ENCODE peak calls at places on chromosome 15, in five cellular contexts. One of them, this sample, is unnamed.

GRCh38 chr15:84980196-84981053 is 1.2 kb upstream of the PDE8A start:
- DNase-seq in tibial nerve: peak
- DNase-seq in HTR-8/SVneo: peak
- DNase-seq in cardiac muscle cell: peak
- DNase-seq in effector CD4-positive, alpha-beta T cell: peak
- DNase-seq in this sample: peak

GRCh38 chr15:83436513-83437158 is 10.5 kb upstream of the SH3GL3 start:
- DNase-seq in tibial nerve: no peak
- DNase-seq in HTR-8/SVneo: peak
- DNase-seq in cardiac muscle cell: peak
- DNase-seq in effector CD4-positive, alpha-beta T cell: no peak
- DNase-seq in this sample: no peak

GRCh38 chr15:75947117-75947516 is 43.4 kb downstream of the FBXO22 start:
- DNase-seq in tibial nerve: no peak
- DNase-seq in HTR-8/SVneo: peak
- DNase-seq in cardiac muscle cell: peak
- DNase-seq in effector CD4-positive, alpha-beta T cell: no peak
- DNase-seq in this sample: no peak

GRCh38 chr15:95266481-95267061 is 1035.2 kb downstream of the MCTP2 start:
- DNase-seq in tibial nerve: no peak
- DNase-seq in HTR-8/SVneo: no peak
- DNase-seq in cardiac muscle cell: peak
- DNase-seq in effector CD4-positive, alpha-beta T cell: no peak
- DNase-seq in this sample: no peak

GRCh38 chr15:85417276-85417675 is 36.9 kb downstream of the AKAP13 start:
- DNase-seq in tibial nerve: no peak
- DNase-seq in HTR-8/SVneo: no peak
- DNase-seq in cardiac muscle cell: no peak
- DNase-seq in effector CD4-positive, alpha-beta T cell: no peak
- DNase-seq in this sample: no peak

GRCh38 chr15:29139540-29140459 is 129.8 kb downstream of the NSMCE3 start:
- DNase-seq in tibial nerve: peak
- DNase-seq in HTR-8/SVneo: peak
- DNase-seq in cardiac muscle cell: peak
- DNase-seq in effector CD4-positive, alpha-beta T cell: peak
- DNase-seq in this sample: no peak

GRCh38 chr15:83559310-83559966 is 94.5 kb upstream of the ADAMTSL3 start:
- DNase-seq in tibial nerve: no peak
- DNase-seq in HTR-8/SVneo: peak
- DNase-seq in cardiac muscle cell: peak
- DNase-seq in effector CD4-positive, alpha-beta T cell: no peak
- DNase-seq in this sample: no peak

GRCh38 chr15:74222705-74223104 is 13.4 kb upstream of the CCDC33 start:
- DNase-seq in tibial nerve: no peak
- DNase-seq in HTR-8/SVneo: no peak
- DNase-seq in cardiac muscle cell: no peak
- DNase-seq in effector CD4-positive, alpha-beta T cell: no peak
- DNase-seq in this sample: no peak

GRCh38 chr15:56619881-56620280 is 113.4 kb downstream of the ZNF280D start:
- DNase-seq in tibial nerve: no peak
- DNase-seq in HTR-8/SVneo: no peak
- DNase-seq in cardiac muscle cell: no peak
- DNase-seq in effector CD4-positive, alpha-beta T cell: no peak
- DNase-seq in this sample: no peak

GRCh38 chr15:59296181-59296617 is 76.5 kb downstream of the MYO1E start:
- DNase-seq in tibial nerve: no peak
- DNase-seq in HTR-8/SVneo: no peak
- DNase-seq in cardiac muscle cell: peak
- DNase-seq in effector CD4-positive, alpha-beta T cell: no peak
- DNase-seq in this sample: no peak

GRCh38 chr15:68683551-68683950 is 104.8 kb downstream of the CORO2B start:
- DNase-seq in tibial nerve: no peak
- DNase-seq in HTR-8/SVneo: no peak
- DNase-seq in cardiac muscle cell: no peak
- DNase-seq in effector CD4-positive, alpha-beta T cell: no peak
- DNase-seq in this sample: no peak

GRCh38 chr15:28783466-28783865 is 65.0 kb downstream of the GOLGA6L7 start:
- DNase-seq in tibial nerve: no peak
- DNase-seq in HTR-8/SVneo: no peak
- DNase-seq in cardiac muscle cell: no peak
- DNase-seq in effector CD4-positive, alpha-beta T cell: no peak
- DNase-seq in this sample: no peak

GRCh38 chr15:71291247-71291646 is 176.0 kb downstream of the THSD4 start:
- DNase-seq in tibial nerve: no peak
- DNase-seq in HTR-8/SVneo: no peak
- DNase-seq in cardiac muscle cell: no peak
- DNase-seq in effector CD4-positive, alpha-beta T cell: no peak
- DNase-seq in this sample: no peak

GRCh38 chr15:52095597-52096262 is 16.8 kb downstream of the BCL2L10 start:
- DNase-seq in tibial nerve: no peak
- DNase-seq in HTR-8/SVneo: peak
- DNase-seq in cardiac muscle cell: peak
- DNase-seq in effector CD4-positive, alpha-beta T cell: no peak
- DNase-seq in this sample: no peak

GRCh38 chr15:72116680-72117447 is 1.1 kb downstream of the MYO9A start:
- DNase-seq in tibial nerve: peak
- DNase-seq in HTR-8/SVneo: peak
- DNase-seq in cardiac muscle cell: peak
- DNase-seq in effector CD4-positive, alpha-beta T cell: no peak
- DNase-seq in this sample: no peak

GRCh38 chr15:25710184-25710583 is 152.9 kb downstream of the ATP10A start:
- DNase-seq in tibial nerve: no peak
- DNase-seq in HTR-8/SVneo: no peak
- DNase-seq in cardiac muscle cell: peak
- DNase-seq in effector CD4-positive, alpha-beta T cell: peak
- DNase-seq in this sample: no peak

GRCh38 chr15:100934166-100934565 is 15.0 kb downstream of the LRRK1 start:
- DNase-seq in tibial nerve: no peak
- DNase-seq in HTR-8/SVneo: no peak
- DNase-seq in cardiac muscle cell: no peak
- DNase-seq in effector CD4-positive, alpha-beta T cell: no peak
- DNase-seq in this sample: no peak

GRCh38 chr15:68310811-68311463 is 33.4 kb downstream of the FEM1B start:
- DNase-seq in tibial nerve: no peak
- DNase-seq in HTR-8/SVneo: no peak
- DNase-seq in cardiac muscle cell: no peak
- DNase-seq in effector CD4-positive, alpha-beta T cell: no peak
- DNase-seq in this sample: no peak

GRCh38 chr15:81469154-81469553 is 95.1 kb upstream of the TMC3 start:
- DNase-seq in tibial nerve: no peak
- DNase-seq in HTR-8/SVneo: no peak
- DNase-seq in cardiac muscle cell: no peak
- DNase-seq in effector CD4-positive, alpha-beta T cell: no peak
- DNase-seq in this sample: no peak

GRCh38 chr15:69200773-69201745 is 40.6 kb downstream of the GLCE start:
- DNase-seq in tibial nerve: no peak
- DNase-seq in HTR-8/SVneo: no peak
- DNase-seq in cardiac muscle cell: no peak
- DNase-seq in effector CD4-positive, alpha-beta T cell: no peak
- DNase-seq in this sample: no peak

GRCh38 chr15:36882487-36883108 is 217.8 kb downstream of the MEIS2 start:
- DNase-seq in tibial nerve: no peak
- DNase-seq in HTR-8/SVneo: no peak
- DNase-seq in cardiac muscle cell: peak
- DNase-seq in effector CD4-positive, alpha-beta T cell: no peak
- DNase-seq in this sample: no peak

GRCh38 chr15:91499774-91500383 is 353.6 kb upstream of the SLCO3A1 start:
- DNase-seq in tibial nerve: no peak
- DNase-seq in HTR-8/SVneo: no peak
- DNase-seq in cardiac muscle cell: no peak
- DNase-seq in effector CD4-positive, alpha-beta T cell: no peak
- DNase-seq in this sample: no peak

GRCh38 chr15:69505906-69506305 is 53.3 kb downstream of the RPLP1 start:
- DNase-seq in tibial nerve: no peak
- DNase-seq in HTR-8/SVneo: no peak
- DNase-seq in cardiac muscle cell: no peak
- DNase-seq in effector CD4-positive, alpha-beta T cell: no peak
- DNase-seq in this sample: no peak

GRCh38 chr15:74294010-74294409 is 57.9 kb downstream of the CCDC33 start:
- DNase-seq in tibial nerve: no peak
- DNase-seq in HTR-8/SVneo: no peak
- DNase-seq in cardiac muscle cell: no peak
- DNase-seq in effector CD4-positive, alpha-beta T cell: no peak
- DNase-seq in this sample: no peak